ENCODE peak calls at places on chromosomes 3 and 15, in eight cellular contexts. One of them, this sample, is unnamed.
A peak's percentile ranks its signal among the peaks of the same experiment; 100 is the strongest.

GRCh38 chr3:169387751-169388696 is 275.5 kb downstream of the MECOM start:
- DNase-seq in hepatocyte: peak; percentile 28
- DNase-seq in heart left ventricle: peak; percentile 75
- DNase-seq in PC-9: no peak
- DNase-seq in uterus: peak; percentile 64
- DNase-seq in colonic mucosa: peak; percentile 68
- DNase-seq in left lung: peak; percentile 41
- DNase-seq in HepG2: peak; percentile 20
- DNase-seq in this sample: no peak

GRCh38 chr3:63967675-63968611 is 55.4 kb downstream of the PSMD6 start:
- DNase-seq in uterus: peak; percentile 36
- DNase-seq in PC-9: no peak
- DNase-seq in hepatocyte: peak; percentile 75
- DNase-seq in HepG2: peak; percentile 88
- DNase-seq in colonic mucosa: peak; percentile 73
- DNase-seq in heart left ventricle: peak; percentile 36
- DNase-seq in left lung: peak; percentile 45
- DNase-seq in this sample: peak; percentile 27

GRCh38 chr3:70531063-70531657 is 218.7 kb upstream of the MDFIC2 start:
- DNase-seq in hepatocyte: peak; percentile 52
- DNase-seq in PC-9: no peak
- DNase-seq in HepG2: peak; percentile 4
- DNase-seq in heart left ventricle: no peak
- DNase-seq in uterus: no peak
- DNase-seq in left lung: no peak
- DNase-seq in colonic mucosa: no peak
- DNase-seq in this sample: no peak

GRCh38 chr3:55491296-55491816 is 4.2 kb upstream of the WNT5A start:
- DNase-seq in left lung: no peak
- DNase-seq in PC-9: no peak
- DNase-seq in hepatocyte: peak; percentile 40
- DNase-seq in heart left ventricle: no peak
- DNase-seq in colonic mucosa: peak; percentile 63
- DNase-seq in uterus: peak; percentile 75
- DNase-seq in HepG2: no peak
- DNase-seq in this sample: no peak

GRCh38 chr3:150828261-150828660 is 65.3 kb upstream of the SIAH2 start:
- DNase-seq in uterus: no peak
- DNase-seq in hepatocyte: no peak
- DNase-seq in heart left ventricle: no peak
- DNase-seq in PC-9: no peak
- DNase-seq in colonic mucosa: no peak
- DNase-seq in left lung: no peak
- DNase-seq in HepG2: no peak
- DNase-seq in this sample: no peak

GRCh38 chr15:70195171-70195807 is 97.6 kb upstream of the TLE3 start:
- DNase-seq in colonic mucosa: no peak
- DNase-seq in left lung: no peak
- DNase-seq in PC-9: no peak
- DNase-seq in HepG2: no peak
- DNase-seq in heart left ventricle: no peak
- DNase-seq in uterus: no peak
- DNase-seq in hepatocyte: no peak
- DNase-seq in this sample: no peak

GRCh38 chr3:16496408-16497222 is 16.9 kb downstream of the RFTN1 start:
- DNase-seq in uterus: no peak
- DNase-seq in colonic mucosa: no peak
- DNase-seq in PC-9: no peak
- DNase-seq in left lung: no peak
- DNase-seq in HepG2: no peak
- DNase-seq in hepatocyte: no peak
- DNase-seq in heart left ventricle: no peak
- DNase-seq in this sample: no peak

GRCh38 chr3:195112361-195112791 is 158.6 kb downstream of the XXYLT1 start:
- DNase-seq in hepatocyte: no peak
- DNase-seq in colonic mucosa: no peak
- DNase-seq in heart left ventricle: no peak
- DNase-seq in HepG2: no peak
- DNase-seq in PC-9: no peak
- DNase-seq in left lung: no peak
- DNase-seq in uterus: no peak
- DNase-seq in this sample: no peak

GRCh38 chr15:95596487-95596886 is 734.0 kb upstream of the NR2F2 start:
- DNase-seq in colonic mucosa: no peak
- DNase-seq in heart left ventricle: no peak
- DNase-seq in left lung: no peak
- DNase-seq in PC-9: no peak
- DNase-seq in HepG2: no peak
- DNase-seq in hepatocyte: no peak
- DNase-seq in uterus: no peak
- DNase-seq in this sample: no peak

GRCh38 chr3:46934067-46934466 is 42.5 kb downstream of the CCDC12 start:
- DNase-seq in left lung: peak; percentile 41
- DNase-seq in PC-9: no peak
- DNase-seq in HepG2: no peak
- DNase-seq in uterus: no peak
- DNase-seq in colonic mucosa: no peak
- DNase-seq in hepatocyte: no peak
- DNase-seq in heart left ventricle: no peak
- DNase-seq in this sample: no peak
- H3K4me1 ChIP-seq in left lung: peaks cover 74% of the 10 kb centered on the region
- H3K4me1 ChIP-seq in PC-9: peaks cover 75% of the 10 kb centered on the region
- H3K4me1 ChIP-seq in HepG2: peaks cover 83% of the 10 kb centered on the region
- H3K4me1 ChIP-seq in uterus: peaks cover 55% of the 10 kb centered on the region
- H3K4me1 ChIP-seq in colonic mucosa: peaks cover 42% of the 10 kb centered on the region
- H3K4me1 ChIP-seq in hepatocyte: peaks cover 77% of the 10 kb centered on the region
- H3K4me1 ChIP-seq in heart left ventricle: peaks cover 23% of the 10 kb centered on the region
- H3K4me1 ChIP-seq in this sample: peaks cover 40% of the 10 kb centered on the region

GRCh38 chr3:125679258-125679657 is 84.0 kb upstream of the OSBPL11 start:
- DNase-seq in heart left ventricle: no peak
- DNase-seq in left lung: no peak
- DNase-seq in hepatocyte: no peak
- DNase-seq in uterus: no peak
- DNase-seq in HepG2: peak; percentile 29
- DNase-seq in colonic mucosa: no peak
- DNase-seq in PC-9: no peak
- DNase-seq in this sample: no peak

GRCh38 chr3:125683067-125683844 is 88.0 kb upstream of the OSBPL11 start:
- DNase-seq in heart left ventricle: peak; percentile 63
- DNase-seq in uterus: peak; percentile 88
- DNase-seq in colonic mucosa: no peak
- DNase-seq in HepG2: no peak
- DNase-seq in left lung: no peak
- DNase-seq in hepatocyte: no peak
- DNase-seq in PC-9: no peak
- DNase-seq in this sample: no peak

GRCh38 chr3:125684199-125684598 is 88.9 kb upstream of the OSBPL11 start:
- DNase-seq in HepG2: peak; percentile 48
- DNase-seq in PC-9: no peak
- DNase-seq in uterus: peak; percentile 67
- DNase-seq in colonic mucosa: no peak
- DNase-seq in hepatocyte: peak; percentile 60
- DNase-seq in heart left ventricle: no peak
- DNase-seq in left lung: no peak
- DNase-seq in this sample: no peak

GRCh38 chr3:125681146-125681545 is 85.8 kb upstream of the OSBPL11 start:
- DNase-seq in hepatocyte: no peak
- DNase-seq in uterus: no peak
- DNase-seq in HepG2: no peak
- DNase-seq in heart left ventricle: no peak
- DNase-seq in left lung: no peak
- DNase-seq in PC-9: no peak
- DNase-seq in colonic mucosa: no peak
- DNase-seq in this sample: no peak
- H3K27ac ChIP-seq in hepatocyte: no peak overlapping the region
- H3K27ac ChIP-seq in uterus: no peak overlapping the region
- H3K27ac ChIP-seq in HepG2: no peak overlapping the region
- H3K27ac ChIP-seq in heart left ventricle: no peak overlapping the region
- H3K27ac ChIP-seq in left lung: no peak overlapping the region
- H3K27ac ChIP-seq in PC-9: no peak overlapping the region
- H3K27ac ChIP-seq in colonic mucosa: no peak overlapping the region
- H3K27ac ChIP-seq in this sample: no peak overlapping the region

DNA sequence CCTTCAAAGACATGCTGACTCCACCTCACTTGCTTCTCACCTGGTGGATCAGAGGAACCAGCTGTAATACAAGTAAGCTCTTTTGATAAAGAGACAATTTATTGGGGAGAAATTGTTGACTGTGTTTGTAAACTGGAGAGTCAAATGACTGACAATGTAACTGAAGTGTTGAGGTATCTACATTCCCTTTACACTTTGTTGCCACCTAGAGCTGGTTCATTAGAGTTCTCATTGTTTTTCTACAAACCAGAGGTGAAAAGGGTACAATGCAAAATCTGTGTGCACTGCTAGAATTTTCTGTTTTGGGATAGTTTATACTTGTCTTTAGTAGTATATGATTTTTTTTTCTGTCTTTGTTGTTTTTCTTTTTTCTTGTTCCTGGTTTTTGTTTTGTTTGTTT is 8.7 kb upstream of the LRRC58 start:
- DNase-seq in left lung: no peak
- DNase-seq in uterus: no peak
- DNase-seq in hepatocyte: no peak
- DNase-seq in PC-9: no peak
- DNase-seq in HepG2: no peak
- DNase-seq in heart left ventricle: no peak
- DNase-seq in colonic mucosa: no peak
- DNase-seq in this sample: no peak
- TF ChIP-seq CTCF in left lung: no peak
- TF ChIP-seq CTCF in uterus: no peak
- TF ChIP-seq CTCF in hepatocyte: no peak
- TF ChIP-seq CTCF in PC-9: no peak
- TF ChIP-seq CTCF in HepG2: peak; percentile 16
- TF ChIP-seq CTCF in heart left ventricle: no peak
- TF ChIP-seq CTCF in colonic mucosa: no peak
- TF ChIP-seq CTCF in this sample: no peak

DNA sequence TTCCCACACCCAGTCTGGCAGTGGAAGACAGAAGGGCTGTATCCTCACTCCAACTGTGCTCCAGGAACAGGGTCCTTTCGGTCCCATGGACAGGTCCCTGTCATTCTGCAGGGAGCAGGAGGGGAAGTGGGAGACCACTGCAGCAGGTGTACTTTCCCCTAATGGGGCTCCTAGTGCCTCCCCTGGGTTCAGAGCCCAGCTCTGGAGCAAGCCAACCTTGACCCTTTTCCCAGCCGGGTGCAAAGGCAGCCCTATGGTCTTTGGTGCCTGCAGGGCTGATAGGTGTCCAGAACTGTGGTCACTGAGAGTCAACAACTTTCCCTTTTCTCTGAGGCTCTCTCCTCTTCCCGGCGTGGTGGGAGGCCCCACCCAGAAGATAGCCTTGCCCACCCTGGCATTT is 26.8 kb downstream of the MAGEF1 start:
- DNase-seq in hepatocyte: no peak
- DNase-seq in uterus: no peak
- DNase-seq in left lung: no peak
- DNase-seq in heart left ventricle: no peak
- DNase-seq in HepG2: no peak
- DNase-seq in colonic mucosa: no peak
- DNase-seq in PC-9: no peak
- DNase-seq in this sample: no peak
- H3K4me1 ChIP-seq in hepatocyte: peaks cover 34% of the 10 kb centered on the region
- H3K4me1 ChIP-seq in uterus: peaks cover 10% of the 10 kb centered on the region
- H3K4me1 ChIP-seq in left lung: peaks cover 8% of the 10 kb centered on the region
- H3K4me1 ChIP-seq in heart left ventricle: no peaks in the 10 kb centered on the region
- H3K4me1 ChIP-seq in HepG2: peaks cover 18% of the 10 kb centered on the region
- H3K4me1 ChIP-seq in colonic mucosa: no peaks in the 10 kb centered on the region
- H3K4me1 ChIP-seq in PC-9: peaks cover 10% of the 10 kb centered on the region
- H3K4me1 ChIP-seq in this sample: no peaks in the 10 kb centered on the region